ENCODE peak calls at places on chromosomes 12 and 14, in ten cellular contexts. One of them, this sample, is unnamed.

GRCh38 chr12:22169281-22169824 is 123.3 kb downstream of the CMAS start:
- DNase-seq in fibroblast of lung: no peak
- DNase-seq in endothelial cell: no peak
- DNase-seq in HL-60: no peak
- DNase-seq in PC-3: no peak
- DNase-seq in fibroblast of the aortic adventitia: no peak
- DNase-seq in PC-9: no peak
- DNase-seq in RWPE1: no peak
- DNase-seq in body of pancreas: no peak
- DNase-seq in astrocyte of the spinal cord: no peak
- DNase-seq in this sample: no peak

GRCh38 chr12:101019193-101019592 is 190.8 kb downstream of the SLC5A8 start:
- DNase-seq in fibroblast of lung: no peak
- DNase-seq in endothelial cell: no peak
- DNase-seq in HL-60: no peak
- DNase-seq in PC-3: no peak
- DNase-seq in fibroblast of the aortic adventitia: no peak
- DNase-seq in PC-9: no peak
- DNase-seq in RWPE1: no peak
- DNase-seq in body of pancreas: no peak
- DNase-seq in astrocyte of the spinal cord: no peak
- DNase-seq in this sample: no peak

GRCh38 chr14:90483551-90483950 is 86.7 kb downstream of the CALM1 start:
- DNase-seq in fibroblast of lung: no peak
- DNase-seq in endothelial cell: no peak
- DNase-seq in HL-60: peak; percentile 62
- DNase-seq in PC-3: no peak
- DNase-seq in fibroblast of the aortic adventitia: no peak
- DNase-seq in PC-9: no peak
- DNase-seq in RWPE1: peak; percentile 26
- DNase-seq in body of pancreas: peak; percentile 59
- DNase-seq in astrocyte of the spinal cord: no peak
- DNase-seq in this sample: no peak

GRCh38 chr12:127803545-127803944 is 463.4 kb upstream of the TMEM132C start:
- DNase-seq in fibroblast of lung: peak; percentile 40
- DNase-seq in endothelial cell: no peak
- DNase-seq in HL-60: no peak
- DNase-seq in PC-3: no peak
- DNase-seq in fibroblast of the aortic adventitia: peak; percentile 28
- DNase-seq in PC-9: no peak
- DNase-seq in RWPE1: no peak
- DNase-seq in body of pancreas: no peak
- DNase-seq in astrocyte of the spinal cord: peak; percentile 12
- DNase-seq in this sample: no peak

GRCh38 chr12:93707836-93708235 is 30.7 kb downstream of the CRADD start:
- DNase-seq in fibroblast of lung: peak; percentile 82
- DNase-seq in endothelial cell: no peak
- DNase-seq in HL-60: no peak
- DNase-seq in PC-3: peak; percentile 72
- DNase-seq in fibroblast of the aortic adventitia: no peak
- DNase-seq in PC-9: peak; percentile 81
- DNase-seq in RWPE1: peak; percentile 38
- DNase-seq in body of pancreas: no peak
- DNase-seq in astrocyte of the spinal cord: peak; percentile 37
- DNase-seq in this sample: no peak

GRCh38 chr14:21300892-21301291 is 21.0 kb downstream of the RPGRIP1 start:
- DNase-seq in fibroblast of lung: peak; percentile 11
- DNase-seq in endothelial cell: peak; percentile 41
- DNase-seq in HL-60: peak; percentile 24
- DNase-seq in PC-3: no peak
- DNase-seq in fibroblast of the aortic adventitia: no peak
- DNase-seq in PC-9: no peak
- DNase-seq in RWPE1: no peak
- DNase-seq in body of pancreas: peak; percentile 55
- DNase-seq in astrocyte of the spinal cord: no peak
- DNase-seq in this sample: no peak

GRCh38 chr12:88575361-88575959 is 4.8 kb downstream of the KITLG start:
- DNase-seq in fibroblast of lung: no peak
- DNase-seq in endothelial cell: no peak
- DNase-seq in HL-60: no peak
- DNase-seq in PC-3: no peak
- DNase-seq in fibroblast of the aortic adventitia: no peak
- DNase-seq in PC-9: no peak
- DNase-seq in RWPE1: no peak
- DNase-seq in body of pancreas: no peak
- DNase-seq in astrocyte of the spinal cord: no peak
- DNase-seq in this sample: no peak

GRCh38 chr14:52314521-52315354 is 626 bp downstream of the PTGER2 start:
- DNase-seq in fibroblast of lung: peak; percentile 43
- DNase-seq in endothelial cell: peak; percentile 26
- DNase-seq in HL-60: peak; percentile 33
- DNase-seq in PC-3: no peak
- DNase-seq in fibroblast of the aortic adventitia: peak; percentile 34
- DNase-seq in PC-9: no peak
- DNase-seq in RWPE1: peak; percentile 6
- DNase-seq in body of pancreas: peak; percentile 18
- DNase-seq in astrocyte of the spinal cord: peak; percentile 40
- DNase-seq in this sample: peak; percentile 51

GRCh38 chr12:3044141-3044630 is 33.0 kb upstream of the TSPAN9 start:
- DNase-seq in fibroblast of lung: no peak
- DNase-seq in endothelial cell: no peak
- DNase-seq in HL-60: no peak
- DNase-seq in PC-3: no peak
- DNase-seq in fibroblast of the aortic adventitia: no peak
- DNase-seq in PC-9: no peak
- DNase-seq in RWPE1: no peak
- DNase-seq in body of pancreas: no peak
- DNase-seq in astrocyte of the spinal cord: no peak
- DNase-seq in this sample: no peak

GRCh38 chr14:77053046-77053841 is 24.7 kb upstream of the IRF2BPL start:
- DNase-seq in fibroblast of lung: peak; percentile 74
- DNase-seq in endothelial cell: peak; percentile 89
- DNase-seq in HL-60: peak; percentile 29
- DNase-seq in PC-3: no peak
- DNase-seq in fibroblast of the aortic adventitia: peak; percentile 52
- DNase-seq in PC-9: no peak
- DNase-seq in RWPE1: no peak
- DNase-seq in body of pancreas: peak; percentile 82
- DNase-seq in astrocyte of the spinal cord: peak; percentile 69
- DNase-seq in this sample: peak; percentile 63

GRCh38 chr12:107349008-107349747 is 255.8 kb upstream of the CRY1 start:
- DNase-seq in fibroblast of lung: peak; percentile 96
- DNase-seq in endothelial cell: peak; percentile 9
- DNase-seq in HL-60: no peak
- DNase-seq in PC-3: peak; percentile 99
- DNase-seq in fibroblast of the aortic adventitia: peak; percentile 90
- DNase-seq in PC-9: peak; percentile 98
- DNase-seq in RWPE1: peak; percentile 92
- DNase-seq in body of pancreas: peak; percentile 48
- DNase-seq in astrocyte of the spinal cord: peak; percentile 93
- DNase-seq in this sample: no peak

GRCh38 chr14:59360923-59361794 is 104.0 kb downstream of the GPR135 start:
- DNase-seq in fibroblast of lung: peak; percentile 92
- DNase-seq in endothelial cell: no peak
- DNase-seq in HL-60: peak; percentile 94
- DNase-seq in PC-3: peak; percentile 100
- DNase-seq in fibroblast of the aortic adventitia: peak; percentile 76
- DNase-seq in PC-9: peak; percentile 99
- DNase-seq in RWPE1: peak; percentile 70
- DNase-seq in body of pancreas: peak; percentile 55
- DNase-seq in astrocyte of the spinal cord: peak; percentile 52
- DNase-seq in this sample: peak; percentile 74

GRCh38 chr14:54730156-54730961 is 163.4 kb downstream of the SAMD4A start:
- DNase-seq in fibroblast of lung: peak; percentile 72
- DNase-seq in endothelial cell: no peak
- DNase-seq in HL-60: peak; percentile 1
- DNase-seq in PC-3: peak; percentile 76
- DNase-seq in fibroblast of the aortic adventitia: peak; percentile 71
- DNase-seq in PC-9: peak; percentile 77
- DNase-seq in RWPE1: no peak
- DNase-seq in body of pancreas: no peak
- DNase-seq in astrocyte of the spinal cord: peak; percentile 62
- DNase-seq in this sample: no peak

GRCh38 chr12:52055781-52056711 is 4.8 kb downstream of the NR4A1 start:
- DNase-seq in fibroblast of lung: no peak
- DNase-seq in endothelial cell: no peak
- DNase-seq in HL-60: no peak
- DNase-seq in PC-3: no peak
- DNase-seq in fibroblast of the aortic adventitia: peak; percentile 59
- DNase-seq in PC-9: no peak
- DNase-seq in RWPE1: no peak
- DNase-seq in body of pancreas: no peak
- DNase-seq in astrocyte of the spinal cord: no peak
- DNase-seq in this sample: peak; percentile 42

GRCh38 chr12:122326597-122326996 is 60.3 kb upstream of the VPS33A start:
- DNase-seq in fibroblast of lung: peak; percentile 66
- DNase-seq in endothelial cell: no peak
- DNase-seq in HL-60: no peak
- DNase-seq in PC-3: no peak
- DNase-seq in fibroblast of the aortic adventitia: no peak
- DNase-seq in PC-9: no peak
- DNase-seq in RWPE1: no peak
- DNase-seq in body of pancreas: no peak
- DNase-seq in astrocyte of the spinal cord: no peak
- DNase-seq in this sample: no peak

DNA sequence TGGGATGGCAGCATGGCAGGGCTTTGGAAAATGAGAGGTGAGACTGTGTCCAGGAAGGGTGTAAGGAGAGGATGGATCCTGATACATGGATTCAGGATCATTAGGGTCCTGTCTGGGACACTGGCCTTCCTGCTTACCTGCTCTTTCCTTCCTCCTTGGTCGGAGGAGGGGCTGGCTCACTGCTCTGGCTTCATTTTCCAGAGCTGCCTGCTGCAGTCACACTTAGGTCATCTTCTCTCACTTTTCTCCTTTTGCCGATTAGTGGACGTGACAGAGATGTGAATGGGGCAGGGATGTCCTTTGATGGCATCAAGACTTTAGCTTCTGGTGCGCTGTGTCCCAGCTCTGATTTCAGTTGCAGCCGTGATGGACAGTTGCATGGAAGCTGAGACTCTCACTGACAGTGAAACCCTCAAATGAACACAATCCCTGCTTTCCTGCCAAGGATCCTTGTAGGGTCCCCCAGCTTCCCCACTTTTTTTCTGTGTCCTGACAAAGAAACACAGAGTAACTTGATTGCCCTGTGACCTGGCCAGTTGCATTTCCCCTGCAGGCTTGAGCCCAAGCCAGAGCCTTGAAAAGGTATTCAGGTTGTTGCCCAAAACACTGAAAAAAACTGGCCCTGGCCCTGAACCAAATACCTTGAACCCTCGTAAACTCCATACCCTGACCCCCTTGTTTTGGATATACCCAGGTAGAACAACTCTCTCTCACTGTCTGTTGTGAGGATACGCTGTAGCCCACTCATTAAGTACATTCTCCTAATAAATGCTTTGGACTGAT is 756 bp upstream of the CIDEB start:
- DNase-seq in fibroblast of lung: no peak
- DNase-seq in endothelial cell: no peak
- DNase-seq in HL-60: no peak
- DNase-seq in PC-3: no peak
- DNase-seq in fibroblast of the aortic adventitia: no peak
- DNase-seq in PC-9: no peak
- DNase-seq in RWPE1: no peak
- DNase-seq in body of pancreas: no peak
- DNase-seq in astrocyte of the spinal cord: no peak
- DNase-seq in this sample: no peak
- TF ChIP-seq CTCF in fibroblast of lung: no peak
- TF ChIP-seq CTCF in endothelial cell: no peak
- TF ChIP-seq CTCF in HL-60: no peak
- TF ChIP-seq CTCF in PC-3: no peak
- TF ChIP-seq CTCF in fibroblast of the aortic adventitia: no peak
- TF ChIP-seq CTCF in PC-9: no peak
- TF ChIP-seq CTCF in RWPE1: peak; percentile 67
- TF ChIP-seq CTCF in body of pancreas: no peak
- TF ChIP-seq CTCF in astrocyte of the spinal cord: no peak
- TF ChIP-seq CTCF in this sample: peak; percentile 32

GRCh38 chr14:74084277-74085046 is at the start of the genes ALDH6A1 and LIN52:
- DNase-seq in fibroblast of lung: peak; percentile 100
- DNase-seq in endothelial cell: peak; percentile 100
- DNase-seq in HL-60: peak; percentile 98
- DNase-seq in PC-3: peak; percentile 100
- DNase-seq in fibroblast of the aortic adventitia: peak; percentile 100
- DNase-seq in PC-9: peak; percentile 100
- DNase-seq in RWPE1: peak; percentile 100
- DNase-seq in body of pancreas: peak; percentile 100
- DNase-seq in astrocyte of the spinal cord: peak; percentile 100
- DNase-seq in this sample: peak; percentile 99
- TF ChIP-seq CTCF in fibroblast of lung: no peak
- TF ChIP-seq CTCF in endothelial cell: no peak
- TF ChIP-seq CTCF in HL-60: no peak
- TF ChIP-seq CTCF in PC-3: no peak
- TF ChIP-seq CTCF in fibroblast of the aortic adventitia: no peak
- TF ChIP-seq CTCF in PC-9: peak; percentile 28
- TF ChIP-seq CTCF in RWPE1: no peak
- TF ChIP-seq CTCF in body of pancreas: peak; percentile 14
- TF ChIP-seq CTCF in astrocyte of the spinal cord: no peak
- TF ChIP-seq CTCF in this sample: peak; percentile 6

GRCh38 chr12:19181666-19182426 is 52.3 kb downstream of the PLEKHA5 start:
- DNase-seq in fibroblast of lung: no peak
- DNase-seq in endothelial cell: no peak
- DNase-seq in HL-60: no peak
- DNase-seq in PC-3: peak; percentile 13
- DNase-seq in fibroblast of the aortic adventitia: peak; percentile 50
- DNase-seq in PC-9: no peak
- DNase-seq in RWPE1: no peak
- DNase-seq in body of pancreas: no peak
- DNase-seq in astrocyte of the spinal cord: peak; percentile 47
- DNase-seq in this sample: no peak
- TF ChIP-seq CTCF in fibroblast of lung: peak; percentile 30
- TF ChIP-seq CTCF in endothelial cell: no peak
- TF ChIP-seq CTCF in HL-60: no peak
- TF ChIP-seq CTCF in PC-3: peak; percentile 42
- TF ChIP-seq CTCF in fibroblast of the aortic adventitia: peak; percentile 17
- TF ChIP-seq CTCF in PC-9: no peak
- TF ChIP-seq CTCF in RWPE1: no peak
- TF ChIP-seq CTCF in body of pancreas: no peak
- TF ChIP-seq CTCF in astrocyte of the spinal cord: peak; percentile 10
- TF ChIP-seq CTCF in this sample: peak; percentile 41

GRCh38 chr14:22305563-22306127 is 283.4 kb downstream of the DAD1 start:
- DNase-seq in fibroblast of lung: no peak
- DNase-seq in endothelial cell: no peak
- DNase-seq in HL-60: peak; percentile 16
- DNase-seq in PC-3: no peak
- DNase-seq in fibroblast of the aortic adventitia: no peak
- DNase-seq in PC-9: no peak
- DNase-seq in RWPE1: no peak
- DNase-seq in body of pancreas: no peak
- DNase-seq in astrocyte of the spinal cord: no peak
- DNase-seq in this sample: no peak

GRCh38 chr14:22300646-22301045 is 288.4 kb downstream of the DAD1 start:
- DNase-seq in fibroblast of lung: peak; percentile 62
- DNase-seq in endothelial cell: no peak
- DNase-seq in HL-60: no peak
- DNase-seq in PC-3: no peak
- DNase-seq in fibroblast of the aortic adventitia: no peak
- DNase-seq in PC-9: no peak
- DNase-seq in RWPE1: no peak
- DNase-seq in body of pancreas: no peak
- DNase-seq in astrocyte of the spinal cord: peak; percentile 58
- DNase-seq in this sample: no peak

GRCh38 chr14:22304324-22304723 is 284.7 kb downstream of the DAD1 start:
- DNase-seq in fibroblast of lung: no peak
- DNase-seq in endothelial cell: no peak
- DNase-seq in HL-60: no peak
- DNase-seq in PC-3: no peak
- DNase-seq in fibroblast of the aortic adventitia: no peak
- DNase-seq in PC-9: no peak
- DNase-seq in RWPE1: no peak
- DNase-seq in body of pancreas: no peak
- DNase-seq in astrocyte of the spinal cord: no peak
- DNase-seq in this sample: no peak

GRCh38 chr14:22303589-22304195 is 285.3 kb downstream of the DAD1 start:
- DNase-seq in fibroblast of lung: peak; percentile 14
- DNase-seq in endothelial cell: no peak
- DNase-seq in HL-60: no peak
- DNase-seq in PC-3: peak; percentile 63
- DNase-seq in fibroblast of the aortic adventitia: peak; percentile 27
- DNase-seq in PC-9: no peak
- DNase-seq in RWPE1: no peak
- DNase-seq in body of pancreas: no peak
- DNase-seq in astrocyte of the spinal cord: peak; percentile 47
- DNase-seq in this sample: no peak
- TF ChIP-seq CTCF in fibroblast of lung: peak; percentile 50
- TF ChIP-seq CTCF in endothelial cell: peak; percentile 72
- TF ChIP-seq CTCF in HL-60: no peak
- TF ChIP-seq CTCF in PC-3: peak; percentile 65
- TF ChIP-seq CTCF in fibroblast of the aortic adventitia: peak; percentile 58
- TF ChIP-seq CTCF in PC-9: peak; percentile 58
- TF ChIP-seq CTCF in RWPE1: peak; percentile 49
- TF ChIP-seq CTCF in body of pancreas: peak; percentile 38
- TF ChIP-seq CTCF in astrocyte of the spinal cord: peak; percentile 51
- TF ChIP-seq CTCF in this sample: peak; percentile 74

This sample was measured in CD14-positive monocyte.